ENCODE peak calls at places on chromosomes 6 and 20, in eight cellular contexts. One of them, this sample, is unnamed.

GRCh38 chr20:38789503-38790209 is 15.8 kb upstream of the PPP1R16B start:
- DNase-seq in head of caudate nucleus: no peak
- DNase-seq in Peyer's patch: no peak
- DNase-seq in IMR-90: peak
- DNase-seq in CD8-positive, alpha-beta memory T cell: no peak
- DNase-seq in endothelial cell of umbilical vein: no peak
- DNase-seq in sciatic nerve: no peak
- DNase-seq in fibroblast of the aortic adventitia: peak
- DNase-seq in this sample: no peak

GRCh38 chr20:12012241-12013222 is 94.8 kb downstream of the BTBD3 start:
- DNase-seq in sciatic nerve: no peak
- DNase-seq in head of caudate nucleus: no peak
- DNase-seq in Peyer's patch: peak
- DNase-seq in IMR-90: peak
- DNase-seq in endothelial cell of umbilical vein: peak
- DNase-seq in fibroblast of the aortic adventitia: peak
- DNase-seq in CD8-positive, alpha-beta memory T cell: no peak
- DNase-seq in this sample: no peak

GRCh38 chr20:25251558-25251957 is 3.7 kb downstream of the PYGB start:
- DNase-seq in fibroblast of the aortic adventitia: no peak
- DNase-seq in head of caudate nucleus: no peak
- DNase-seq in sciatic nerve: no peak
- DNase-seq in CD8-positive, alpha-beta memory T cell: no peak
- DNase-seq in Peyer's patch: peak
- DNase-seq in IMR-90: no peak
- DNase-seq in endothelial cell of umbilical vein: no peak
- DNase-seq in this sample: peak

GRCh38 chr20:35005463-35005961 is 49.8 kb downstream of the MYH7B start:
- DNase-seq in Peyer's patch: peak
- DNase-seq in sciatic nerve: peak
- DNase-seq in endothelial cell of umbilical vein: no peak
- DNase-seq in fibroblast of the aortic adventitia: no peak
- DNase-seq in IMR-90: no peak
- DNase-seq in head of caudate nucleus: no peak
- DNase-seq in CD8-positive, alpha-beta memory T cell: no peak
- DNase-seq in this sample: no peak

GRCh38 chr6:11462742-11463414 is 74.7 kb upstream of the TMEM170B start:
- DNase-seq in endothelial cell of umbilical vein: no peak
- DNase-seq in fibroblast of the aortic adventitia: no peak
- DNase-seq in Peyer's patch: no peak
- DNase-seq in IMR-90: peak
- DNase-seq in CD8-positive, alpha-beta memory T cell: no peak
- DNase-seq in head of caudate nucleus: no peak
- DNase-seq in sciatic nerve: no peak
- DNase-seq in this sample: no peak

GRCh38 chr6:131819507-131820228 is 11.8 kb downstream of the ENPP1 start:
- DNase-seq in Peyer's patch: no peak
- DNase-seq in head of caudate nucleus: no peak
- DNase-seq in fibroblast of the aortic adventitia: peak
- DNase-seq in CD8-positive, alpha-beta memory T cell: no peak
- DNase-seq in IMR-90: peak
- DNase-seq in sciatic nerve: no peak
- DNase-seq in endothelial cell of umbilical vein: no peak
- DNase-seq in this sample: no peak

GRCh38 chr20:57938158-57939108 is 228.6 kb upstream of the PMEPA1 start:
- DNase-seq in IMR-90: no peak
- DNase-seq in endothelial cell of umbilical vein: peak
- DNase-seq in CD8-positive, alpha-beta memory T cell: no peak
- DNase-seq in Peyer's patch: no peak
- DNase-seq in fibroblast of the aortic adventitia: no peak
- DNase-seq in sciatic nerve: no peak
- DNase-seq in head of caudate nucleus: no peak
- DNase-seq in this sample: no peak

GRCh38 chr6:116648161-116648560 is 20.4 kb downstream of the ZUP1 start:
- DNase-seq in head of caudate nucleus: no peak
- DNase-seq in CD8-positive, alpha-beta memory T cell: no peak
- DNase-seq in Peyer's patch: no peak
- DNase-seq in fibroblast of the aortic adventitia: peak
- DNase-seq in endothelial cell of umbilical vein: peak
- DNase-seq in sciatic nerve: no peak
- DNase-seq in IMR-90: peak
- DNase-seq in this sample: no peak

GRCh38 chr6:34414999-34415858 is 10.6 kb downstream of the RPS10 start:
- DNase-seq in endothelial cell of umbilical vein: peak
- DNase-seq in fibroblast of the aortic adventitia: peak
- DNase-seq in Peyer's patch: peak
- DNase-seq in IMR-90: peak
- DNase-seq in sciatic nerve: peak
- DNase-seq in head of caudate nucleus: peak
- DNase-seq in CD8-positive, alpha-beta memory T cell: peak
- DNase-seq in this sample: no peak

GRCh38 chr20:3374296-3374695 is 33.2 kb downstream of the DNAAF9 start:
- DNase-seq in head of caudate nucleus: no peak
- DNase-seq in fibroblast of the aortic adventitia: peak
- DNase-seq in sciatic nerve: no peak
- DNase-seq in CD8-positive, alpha-beta memory T cell: no peak
- DNase-seq in IMR-90: no peak
- DNase-seq in endothelial cell of umbilical vein: peak
- DNase-seq in Peyer's patch: no peak
- DNase-seq in this sample: no peak

GRCh38 chr6:24974182-24975171 is 38.7 kb upstream of the RIPOR2 start:
- DNase-seq in Peyer's patch: no peak
- DNase-seq in fibroblast of the aortic adventitia: no peak
- DNase-seq in CD8-positive, alpha-beta memory T cell: peak
- DNase-seq in endothelial cell of umbilical vein: no peak
- DNase-seq in head of caudate nucleus: no peak
- DNase-seq in IMR-90: no peak
- DNase-seq in sciatic nerve: no peak
- DNase-seq in this sample: no peak

GRCh38 chr6:56024931-56025330 is 149.5 kb upstream of the BMP5 start:
- DNase-seq in head of caudate nucleus: no peak
- DNase-seq in IMR-90: no peak
- DNase-seq in Peyer's patch: no peak
- DNase-seq in fibroblast of the aortic adventitia: no peak
- DNase-seq in CD8-positive, alpha-beta memory T cell: no peak
- DNase-seq in endothelial cell of umbilical vein: peak
- DNase-seq in sciatic nerve: no peak
- DNase-seq in this sample: no peak